ENCODE peak calls at places on chromosomes 6 and 20, in four cellular contexts. H, X, S and R are unnamed samples.

GRCh38 chr6:154196333-154196732 is 157.3 kb downstream of the OPRM1 start:
- DNase-seq in H (no peak), X (no peak), S (no peak), R (no peak)

GRCh38 chr6:143513410-143513809 is 1.9 kb upstream of the FUCA2 start:
- DNase-seq in H (no peak), X (peak), S (no peak), R (no peak)

GRCh38 chr6:122997541-122998150 is 1.6 kb downstream of the CLVS2 start:
- DNase-seq in H (no peak), X (no peak), S (no peak), R (no peak)

GRCh38 chr6:37565267-37566208 is 65.8 kb upstream of the CCDC167 start:
- DNase-seq in H (no peak), X (peak), S (no peak), R (no peak)

GRCh38 chr6:137707590-137708360 is 159.3 kb upstream of the TNFAIP3 start:
- DNase-seq in H (peak), X (peak), S (peak), R (peak)

GRCh38 chr20:57384486-57384885 is 6.7 kb upstream of the RBM38 start:
- DNase-seq in H (no peak), X (no peak), S (no peak), R (no peak)

GRCh38 chr20:50645253-50646068 is 45.9 kb downstream of the RIPOR3 start:
- DNase-seq in H (peak), X (peak), S (peak), R (peak)

GRCh38 chr6:168232528-168232927 is 87.0 kb downstream of the DACT2 start:
- DNase-seq in H (no peak), X (no peak), S (no peak), R (no peak)

GRCh38 chr6:33772114-33772830 is 16.7 kb downstream of the LEMD2 start:
- DNase-seq in H (peak), X (no peak), S (no peak), R (no peak)

GRCh38 chr20:33674294-33675126 is at the start of gene NECAB3:
- DNase-seq in H (peak), X (peak), S (peak), R (no peak)

GRCh38 chr20:9028419-9028818 is 40.5 kb upstream of the PLCB4 start:
- DNase-seq in H (peak), X (no peak), S (no peak), R (no peak)

GRCh38 chr20:31842471-31843157 is 2.8 kb downstream of the FOXS1 start:
- DNase-seq in H (peak), X (peak), S (no peak), R (no peak)
- H3K4me3 ChIP-seq in H (peak), X (no peak), S (no peak), R (no peak)

GRCh38 chr6:16274519-16275229 is 36.3 kb downstream of the GMPR start:
- DNase-seq in H (no peak), X (no peak), S (no peak), R (no peak)

GRCh38 chr6:16276991-16277981 is 38.9 kb downstream of the GMPR start:
- DNase-seq in H (peak), X (peak), S (peak), R (peak)

GRCh38 chr6:16278750-16279149 is 40.4 kb downstream of the GMPR start:
- DNase-seq in H (no peak), X (no peak), S (no peak), R (no peak)

GRCh38 chr6:16275230-16275574 is 36.8 kb downstream of the GMPR start:
- DNase-seq in H (no peak), X (no peak), S (no peak), R (no peak)

GRCh38 chr6:16278048-16278724 is 39.8 kb downstream of the GMPR start:
- DNase-seq in H (no peak), X (no peak), S (no peak), R (no peak)
- TF ChIP-seq CTCF in H (no peak), X (no peak), S (no peak), R (no peak)

DNA sequence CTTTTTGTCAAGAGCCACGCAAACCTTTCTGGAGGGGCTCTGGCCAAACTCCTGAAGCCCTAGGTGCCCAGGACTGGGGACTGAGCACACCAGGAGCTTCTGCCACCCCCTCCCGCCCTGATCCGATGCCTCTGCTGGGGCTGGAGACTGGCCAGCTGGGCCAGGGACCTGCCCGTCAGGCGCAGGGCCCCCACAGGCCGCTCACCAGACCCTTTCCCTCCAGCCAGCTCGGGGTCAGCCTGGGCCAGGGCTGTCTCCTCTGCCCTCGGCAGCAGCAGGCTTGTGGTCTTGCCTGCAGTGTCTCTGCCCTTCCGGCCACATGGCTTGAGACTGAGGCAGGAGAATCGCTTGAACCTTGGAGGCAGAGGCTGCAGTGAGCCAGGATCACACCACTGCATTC is 14.6 kb downstream of the RTEL1 start:
- DNase-seq in H (no peak), X (no peak), S (no peak), R (no peak)
- H3K4me3 ChIP-seq in H (no peak), X (no peak), S (no peak), R (no peak)

GRCh38 chr20:24998631-24999445 is 6.3 kb upstream of the APMAP start:
- DNase-seq in H (no peak), X (no peak), S (no peak), R (no peak)

GRCh38 chr20:24999568-24999967 is 7.0 kb upstream of the APMAP start:
- DNase-seq in H (no peak), X (no peak), S (no peak), R (no peak)

GRCh38 chr20:24998121-24998520 is 5.6 kb upstream of the APMAP start:
- DNase-seq in H (no peak), X (no peak), S (no peak), R (no peak)

GRCh38 chr20:25003002-25003401 is 10.5 kb upstream of the APMAP start:
- DNase-seq in H (no peak), X (no peak), S (no peak), R (no peak)

GRCh38 chr20:25000268-25000801 is 7.8 kb upstream of the APMAP start:
- DNase-seq in H (peak), X (no peak), S (peak), R (no peak)
- TF ChIP-seq CTCF in H (peak), X (no peak), S (peak), R (peak)

DNA sequence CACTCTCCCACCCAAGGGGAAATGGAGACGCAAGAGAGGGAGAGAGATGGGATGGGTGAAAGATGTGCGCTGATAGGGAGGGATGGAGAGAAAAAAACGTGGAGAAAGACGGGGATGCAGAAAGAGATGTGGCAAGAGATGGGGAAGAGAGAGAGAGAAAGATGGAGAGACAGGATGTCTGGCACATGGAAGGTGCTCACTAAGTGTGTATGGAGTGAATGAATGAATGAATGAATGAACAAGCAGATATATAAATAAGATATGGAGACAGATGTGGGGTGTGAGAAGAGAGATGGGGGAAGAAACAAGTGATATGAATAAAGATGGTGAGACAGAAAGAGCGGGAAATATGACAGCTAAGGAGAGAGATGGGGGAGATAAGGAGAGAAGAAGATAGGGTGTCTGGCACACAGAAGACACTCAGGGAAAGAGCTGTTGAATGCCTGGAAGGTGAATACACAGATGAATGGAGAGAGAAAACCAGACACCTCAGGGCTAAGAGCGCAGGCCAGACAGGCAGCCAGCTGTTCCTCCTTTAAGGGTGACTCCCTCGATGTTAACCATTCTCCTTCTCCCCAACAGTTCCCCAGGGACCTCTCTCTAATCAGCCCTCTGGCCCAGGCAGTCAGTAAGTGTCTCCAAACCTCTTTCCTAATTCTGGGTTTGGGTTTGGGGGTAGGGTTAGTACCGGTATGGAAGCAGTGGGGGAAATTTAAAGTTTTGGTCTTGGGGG is 753 bp downstream of the TNF start:
- DNase-seq in H (peak), X (no peak), S (no peak), R (no peak)
- H3K4me3 ChIP-seq in H (no peak), X (no peak), S (no peak), R (no peak)